ENCODE peak calls at places on chromosomes 12 and 14, in six cellular contexts. D is body of pancreas, X is natural killer cell, V is dorsolateral prefrontal cortex, E is psoas muscle, L is tibial nerve. H is an unnamed sample.

GRCh38 chr12:107014050-107014449 is 27.1 kb upstream of the MTERF2 start:
- DNase-seq in L (no peak), X (no peak), D (peak), V (no peak), E (no peak), H (peak)

GRCh38 chr14:93794756-93795155 is 6.5 kb upstream of the PRIMA1 start:
- DNase-seq in L (no peak), V (no peak), X (no peak), E (no peak), D (no peak), H (no peak)

GRCh38 chr12:13889913-13890312 is 91.5 kb downstream of the GRIN2B start:
- DNase-seq in D (no peak), V (no peak), X (no peak), L (no peak), E (no peak), H (no peak)

GRCh38 chr12:110279976-110280783 is 867 bp upstream of the ATP2A2 start:
- DNase-seq in E (peak), X (peak), V (peak), D (peak), L (peak), H (peak)

GRCh38 chr14:89915114-89915878 is 39.2 kb downstream of the EFCAB11 start:
- DNase-seq in L (peak), E (peak), V (no peak), X (peak), D (peak), H (peak)

GRCh38 chr12:90572778-90573177 is 382.2 kb downstream of the CCER1 start:
- DNase-seq in X (no peak), V (no peak), D (no peak), L (no peak), E (no peak), H (no peak)

GRCh38 chr14:105494606-105494929 is 3.5 kb downstream of the TEDC1 start:
- DNase-seq in D (no peak), V (no peak), X (no peak), E (no peak), L (no peak), H (no peak)

GRCh38 chr12:31843399-31844095 is 114.7 kb upstream of the AMN1 start:
- DNase-seq in D (no peak), L (no peak), X (no peak), E (no peak), V (no peak), H (no peak)

GRCh38 chr14:105495990-105496830 is 5.2 kb downstream of the TEDC1 start:
- DNase-seq in X (no peak), E (no peak), V (peak), D (no peak), L (no peak), H (no peak)

GRCh38 chr12:51917746-51918453 is 10.6 kb downstream of the ACVRL1 start:
- DNase-seq in D (no peak), V (no peak), E (no peak), L (no peak), X (no peak), H (no peak)

GRCh38 chr14:99677231-99677891 is 6.7 kb upstream of the CYP46A1 start:
- DNase-seq in X (no peak), E (no peak), V (no peak), L (no peak), D (no peak), H (no peak)

GRCh38 chr14:61031026-61031425 is 50.0 kb downstream of the SLC38A6 start:
- DNase-seq in X (no peak), L (no peak), E (no peak), D (no peak), V (no peak), H (no peak)

GRCh38 chr14:24999157-24999556 is 50.8 kb downstream of the STXBP6 start:
- DNase-seq in X (no peak), V (no peak), E (no peak), D (no peak), L (no peak), H (no peak)

GRCh38 chr12:65685514-65685913 is 138.8 kb upstream of the HMGA2 start:
- DNase-seq in V (no peak), E (no peak), D (no peak), X (no peak), L (no peak), H (peak)

GRCh38 chr12:102847131-102847530 is 69.9 kb downstream of the PAH start:
- DNase-seq in D (no peak), X (no peak), L (no peak), V (no peak), E (no peak), H (no peak)

GRCh38 chr12:22574921-22575320 is 30.6 kb upstream of the C2CD5 start:
- DNase-seq in X (no peak), D (no peak), E (no peak), L (no peak), V (no peak), H (no peak)

GRCh38 chr14:64860039-64860438 is 19.7 kb downstream of the SPTB start:
- DNase-seq in E (no peak), X (no peak), L (no peak), D (no peak), V (no peak), H (no peak)

GRCh38 chr12:96233941-96234461 is 39.8 kb downstream of the ELK3 start:
- DNase-seq in X (no peak), E (peak), D (peak), V (peak), L (peak), H (peak)

GRCh38 chr14:36070056-36071043 is 106.2 kb downstream of the PTCSC3 start:
- DNase-seq in E (peak), D (peak), L (peak), V (peak), X (no peak), H (peak)

GRCh38 chr12:65460076-65460475 is 181.6 kb downstream of the MSRB3 start:
- DNase-seq in V (no peak), X (no peak), D (no peak), E (no peak), L (no peak), H (no peak)

GRCh38 chr12:21516281-21516680 is 9.8 kb upstream of the SPX start:
- DNase-seq in D (no peak), L (no peak), X (no peak), E (no peak), V (no peak), H (no peak)

GRCh38 chr12:49980501-49981158 is 7.9 kb downstream of the AQP6 start:
- DNase-seq in V (no peak), L (no peak), D (no peak), E (no peak), X (no peak), H (no peak)

GRCh38 chr12:118855858-118856257 is 125.5 kb upstream of the SRRM4 start:
- DNase-seq in D (no peak), E (no peak), X (no peak), L (no peak), V (no peak), H (no peak)

GRCh38 chr12:8827551-8828347 is 5.3 kb downstream of the A2ML1 start:
- DNase-seq in L (no peak), V (no peak), D (no peak), X (no peak), E (no peak), H (peak)

GRCh38 chr12:15767301-15767700 is 21.9 kb downstream of the EPS8 start:
- DNase-seq in D (no peak), L (no peak), E (no peak), X (no peak), V (no peak), H (no peak)

GRCh38 chr12:47602949-47603558 is 102.8 kb downstream of the RPAP3 start:
- DNase-seq in V (no peak), X (no peak), D (no peak), E (no peak), L (no peak), H (no peak)
- TF ChIP-seq CTCF in V (no peak), X (no peak), D (no peak), E (no peak), L (no peak), H (no peak)

DNA sequence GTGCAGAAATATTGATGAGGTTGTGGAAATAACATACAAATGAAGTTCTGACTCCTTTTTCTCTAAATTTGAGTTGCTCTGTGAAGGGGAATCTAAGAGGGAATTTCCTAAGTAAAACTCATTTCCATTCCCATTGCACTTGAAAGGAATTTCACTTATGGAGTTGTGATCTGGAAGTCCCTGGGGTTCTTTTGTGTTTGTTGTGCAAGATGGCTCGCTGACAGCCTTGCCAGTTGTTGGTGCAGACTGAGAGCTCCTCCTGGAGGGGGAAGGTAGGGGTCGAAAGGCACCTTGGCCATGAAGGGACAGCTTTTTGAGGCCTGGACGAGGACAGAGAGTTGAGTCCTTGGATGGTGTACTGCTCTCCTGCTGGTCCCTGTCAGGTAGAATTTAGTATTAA is 72.0 kb downstream of the C12orf56 start:
- DNase-seq in E (no peak), D (no peak), L (no peak), V (no peak), X (no peak), H (peak)
- TF ChIP-seq CTCF in E (no peak), D (no peak), L (no peak), V (no peak), X (no peak), H (no peak)

GRCh38 chr12:27705263-27705662 is 5.4 kb upstream of the MRPS35 start:
- DNase-seq in X (no peak), L (no peak), D (no peak), V (no peak), E (no peak), H (no peak)
- TF ChIP-seq CTCF in X (no peak), L (no peak), D (no peak), V (no peak), E (no peak), H (no peak)

GRCh38 chr14:55136868-55137785 is 8.1 kb downstream of the LGALS3 start:
- DNase-seq in L (peak), V (peak), X (no peak), E (peak), D (peak), H (no peak)

GRCh38 chr14:55139696-55140509 is 10.9 kb downstream of the LGALS3 start:
- DNase-seq in X (no peak), E (no peak), D (no peak), V (no peak), L (no peak), H (no peak)

GRCh38 chr14:55136241-55136640 is 7.2 kb downstream of the LGALS3 start:
- DNase-seq in X (no peak), V (no peak), D (no peak), L (no peak), E (no peak), H (peak)

GRCh38 chr14:55139152-55139551 is 10.1 kb downstream of the LGALS3 start:
- DNase-seq in D (no peak), L (no peak), X (no peak), E (no peak), V (no peak), H (no peak)

GRCh38 chr14:55138091-55138490 is 9.0 kb downstream of the LGALS3 start:
- DNase-seq in E (no peak), L (no peak), D (no peak), X (no peak), V (no peak), H (no peak)
- TF ChIP-seq CTCF in E (no peak), L (peak), D (no peak), X (no peak), V (no peak), H (peak)

DNA sequence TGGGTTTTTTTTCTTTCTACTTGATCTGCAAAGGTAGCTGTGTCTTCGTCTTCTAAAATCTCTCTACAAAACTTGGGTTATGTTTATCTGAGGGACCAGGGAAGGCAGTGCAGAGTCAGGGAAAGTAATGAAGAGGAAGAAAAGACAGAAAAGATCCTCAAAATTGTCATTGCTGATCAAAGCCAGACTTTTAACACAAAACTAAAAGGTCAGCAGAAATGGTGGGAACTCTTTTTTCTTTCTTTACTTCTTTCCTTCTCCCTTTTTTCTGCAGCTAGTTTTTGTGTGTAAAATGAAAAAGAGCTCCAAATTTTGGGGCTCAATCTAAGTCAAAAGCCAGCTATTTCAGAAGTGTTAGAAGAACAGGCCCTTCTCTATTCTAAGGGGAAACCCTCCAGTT is 11.9 kb downstream of the DPF3 start:
- DNase-seq in V (no peak), E (no peak), D (no peak), X (no peak), L (no peak), H (no peak)
- TF ChIP-seq CTCF in V (no peak), E (no peak), D (no peak), X (no peak), L (no peak), H (no peak)

H was measured in epithelial cell of esophagus.